ENCODE peak calls at places on chromosomes 5 and 9, in seven cellular contexts. G is WTC11, C is GM20000, O is HFF-Myc, S is GM13977, N is lung, X is cardiac muscle cell. F is an unnamed sample.

GRCh38 chr5:174623438-174624019 is 100.9 kb upstream of the MSX2 start:
- DNase-seq in G (no peak), C (no peak), O (no peak), S (no peak), N (no peak), X (no peak), F (no peak)

GRCh38 chr9:123645762-123646161 is 284.2 kb downstream of the DENND1A start:
- DNase-seq in G (no peak), C (no peak), O (no peak), S (no peak), N (no peak), X (no peak), F (no peak)

GRCh38 chr5:98096155-98096554 is 677.3 kb upstream of the RGMB start:
- DNase-seq in G (no peak), C (no peak), O (no peak), S (no peak), N (no peak), X (peak), F (no peak)

GRCh38 chr5:139277171-139277570 is 16.4 kb upstream of the MATR3 start:
- DNase-seq in G (no peak), C (no peak), O (no peak), S (no peak), N (no peak), X (no peak), F (no peak)

GRCh38 chr5:55498466-55498865 is 36.3 kb downstream of the PLPP1 start:
- DNase-seq in G (no peak), C (no peak), O (no peak), S (no peak), N (no peak), X (no peak), F (no peak)

GRCh38 chr9:132769895-132770774 is 99.9 kb downstream of the GTF3C4 start:
- DNase-seq in G (peak), C (peak), O (no peak), S (peak), N (peak), X (peak), F (peak)

GRCh38 chr5:142053434-142054253 is 40.8 kb upstream of the GNPDA1 start:
- DNase-seq in G (no peak), C (no peak), O (no peak), S (no peak), N (peak), X (peak), F (no peak)

GRCh38 chr5:143673676-143674468 is 138.1 kb upstream of the HMHB1 start:
- DNase-seq in G (no peak), C (no peak), O (no peak), S (no peak), N (no peak), X (no peak), F (no peak)

GRCh38 chr5:115787426-115787825 is 29.0 kb downstream of the CDO1 start:
- DNase-seq in G (no peak), C (no peak), O (no peak), S (no peak), N (no peak), X (no peak), F (no peak)

GRCh38 chr9:26791274-26791673 is 101.3 kb downstream of the CAAP1 start:
- DNase-seq in G (no peak), C (no peak), O (no peak), S (no peak), N (no peak), X (no peak), F (no peak)

GRCh38 chr9:26789959-26790358 is 102.6 kb downstream of the CAAP1 start:
- DNase-seq in G (no peak), C (no peak), O (no peak), S (no peak), N (no peak), X (peak), F (no peak)

GRCh38 chr9:26781906-26782305 is 110.7 kb downstream of the CAAP1 start:
- DNase-seq in G (no peak), C (no peak), O (no peak), S (no peak), N (no peak), X (peak), F (no peak)

GRCh38 chr9:26786571-26786970 is 106.0 kb downstream of the CAAP1 start:
- DNase-seq in G (no peak), C (no peak), O (no peak), S (no peak), N (no peak), X (no peak), F (no peak)
- TF ChIP-seq CTCF in G (no peak), C (no peak), O (no peak), S (no peak), N (no peak), X (no peak), F (no peak)

GRCh38 chr9:121118266-121118665 is 43.5 kb downstream of the CNTRL start:
- DNase-seq in G (no peak), C (no peak), O (no peak), S (no peak), N (no peak), X (no peak), F (no peak)

GRCh38 chr9:121120386-121120785 is 45.6 kb downstream of the CNTRL start:
- DNase-seq in G (no peak), C (no peak), O (no peak), S (no peak), N (no peak), X (no peak), F (no peak)

GRCh38 chr9:121122450-121123032 is 47.8 kb downstream of the CNTRL start:
- DNase-seq in G (no peak), C (no peak), O (no peak), S (no peak), N (no peak), X (no peak), F (no peak)

GRCh38 chr9:121123816-121124536 is 49.2 kb downstream of the CNTRL start:
- DNase-seq in G (no peak), C (no peak), O (no peak), S (no peak), N (no peak), X (no peak), F (no peak)

DNA sequence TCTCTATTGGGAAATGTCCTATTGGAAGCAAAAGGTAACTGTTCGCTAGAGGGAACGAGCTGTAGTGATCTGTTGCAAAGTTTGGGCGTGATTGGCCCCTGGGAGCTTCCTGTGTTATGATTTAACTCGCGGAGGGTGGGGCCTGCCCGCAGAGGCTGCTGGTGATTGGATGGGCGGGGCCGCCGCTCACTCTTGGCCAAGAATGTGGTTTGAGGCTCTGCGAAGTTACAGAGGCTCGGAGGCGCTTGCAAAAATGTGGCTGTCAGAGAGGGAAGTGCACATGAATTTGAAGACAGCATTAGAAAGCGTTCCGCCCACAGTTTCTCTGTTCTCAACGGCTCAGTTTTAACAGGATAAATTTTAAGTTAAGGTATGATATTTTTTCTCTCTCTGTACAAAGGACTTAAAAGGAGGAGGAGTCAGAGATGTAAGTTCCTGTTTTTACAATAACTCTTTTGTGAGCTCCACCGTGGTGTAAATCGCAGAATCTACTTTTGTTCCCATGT is 46.9 kb downstream of the CNTRL start:
- DNase-seq in G (peak), C (peak), O (peak), S (peak), N (peak), X (peak), F (peak)
- TF ChIP-seq CTCF in G (no peak), C (no peak), O (no peak), S (no peak), N (no peak), X (peak), F (peak)

GRCh38 chr5:177496111-177497010 is 1.0 kb downstream of the PDLIM7 start:
- DNase-seq in G (peak), C (peak), O (peak), S (peak), N (peak), X (peak), F (peak)

GRCh38 chr5:177492841-177493240 is 4.6 kb downstream of the PDLIM7 start:
- DNase-seq in G (no peak), C (no peak), O (no peak), S (peak), N (no peak), X (no peak), F (no peak)

GRCh38 chr5:177493795-177494355 is 3.5 kb downstream of the PDLIM7 start:
- DNase-seq in G (no peak), C (no peak), O (no peak), S (no peak), N (no peak), X (no peak), F (no peak)

GRCh38 chr5:177495243-177496060 is 2.0 kb downstream of the PDLIM7 start:
- DNase-seq in G (peak), C (peak), O (peak), S (peak), N (no peak), X (peak), F (no peak)

GRCh38 chr5:177494356-177495195 is 2.8 kb downstream of the PDLIM7 start:
- DNase-seq in G (peak), C (peak), O (peak), S (peak), N (peak), X (peak), F (no peak)
- TF ChIP-seq CTCF in G (no peak), C (peak), O (peak), S (no peak), N (no peak), X (peak), F (no peak)

GRCh38 chr9:129768486-129768885 is 15.6 kb upstream of the PTGES start:
- DNase-seq in G (no peak), C (no peak), O (no peak), S (no peak), N (no peak), X (no peak), F (no peak)

GRCh38 chr9:129769582-129770107 is 16.8 kb upstream of the PTGES start:
- DNase-seq in G (no peak), C (no peak), O (no peak), S (no peak), N (no peak), X (no peak), F (no peak)

GRCh38 chr9:129761901-129762359 is 9.1 kb upstream of the PTGES start:
- DNase-seq in G (no peak), C (no peak), O (peak), S (no peak), N (no peak), X (peak), F (no peak)

GRCh38 chr9:129763235-129763917 is 10.5 kb upstream of the PTGES start:
- DNase-seq in G (no peak), C (no peak), O (no peak), S (no peak), N (peak), X (peak), F (no peak)

DNA sequence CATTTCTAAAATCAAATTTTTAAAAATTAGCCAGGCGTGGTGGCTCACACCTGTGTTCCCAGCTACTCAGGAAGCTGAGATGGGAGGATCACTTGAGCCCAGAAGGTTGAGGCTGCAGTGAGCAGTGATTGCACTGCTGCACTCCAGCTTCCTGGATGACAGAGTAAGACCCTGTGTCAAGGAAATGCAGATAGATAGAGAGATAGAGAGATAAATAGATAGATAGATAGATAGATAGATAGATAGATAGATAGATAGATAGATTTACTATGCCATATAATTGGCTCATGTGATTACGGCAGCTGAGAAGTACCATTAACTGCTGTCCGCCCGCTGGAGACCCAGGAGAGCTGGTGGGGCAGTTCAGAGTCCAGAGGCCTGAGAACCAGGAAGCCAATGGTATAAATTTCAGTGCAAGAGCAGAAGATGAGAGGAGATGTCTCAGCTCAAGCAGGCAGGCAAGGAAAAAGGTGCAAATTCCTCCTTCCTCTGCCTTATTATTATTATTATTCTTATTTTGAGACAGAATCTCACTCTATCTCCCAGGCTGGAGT is 13.0 kb upstream of the PTGES start:
- DNase-seq in G (no peak), C (no peak), O (no peak), S (no peak), N (no peak), X (no peak), F (no peak)
- TF ChIP-seq CTCF in G (no peak), C (no peak), O (no peak), S (no peak), N (no peak), X (no peak), F (no peak)

GRCh38 chr5:122105909-122106308 is 23.4 kb upstream of the ZNF474 start:
- DNase-seq in G (no peak), C (no peak), O (no peak), S (no peak), N (no peak), X (no peak), F (no peak)

GRCh38 chr5:122102825-122103224 is 24.8 kb upstream of the LOX start:
- DNase-seq in G (no peak), C (no peak), O (no peak), S (no peak), N (no peak), X (peak), F (no peak)

GRCh38 chr5:122099060-122099790 is 21.2 kb upstream of the LOX start:
- DNase-seq in G (no peak), C (no peak), O (no peak), S (no peak), N (no peak), X (peak), F (no peak)

GRCh38 chr5:122097391-122097790 is 19.3 kb upstream of the LOX start:
- DNase-seq in G (no peak), C (no peak), O (no peak), S (no peak), N (no peak), X (no peak), F (no peak)

GRCh38 chr5:122101636-122102285 is 23.7 kb upstream of the LOX start:
- DNase-seq in G (no peak), C (no peak), O (no peak), S (no peak), N (no peak), X (peak), F (peak)
- TF ChIP-seq CTCF in G (no peak), C (no peak), O (peak), S (peak), N (peak), X (peak), F (peak)

DNA sequence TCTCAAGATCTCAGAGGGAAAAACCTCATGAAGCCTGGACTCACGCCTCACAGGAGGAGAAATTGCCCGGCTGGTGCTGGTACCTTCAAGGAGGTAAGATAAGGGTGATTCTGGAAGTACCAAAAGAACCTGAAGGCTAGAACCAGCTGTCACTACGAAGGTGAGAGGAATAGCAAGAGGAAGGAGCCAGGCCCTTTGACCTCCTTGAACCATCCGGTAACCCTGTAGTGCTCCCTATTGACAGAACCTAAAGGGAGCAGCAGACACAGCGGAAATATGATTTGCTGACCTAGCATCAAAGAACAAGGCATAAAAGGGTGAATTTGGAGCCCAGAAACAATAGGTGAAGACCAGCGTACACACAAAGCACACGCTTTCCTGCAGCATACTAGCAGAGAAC is 92.2 kb downstream of the DOCK8 start:
- DNase-seq in G (peak), C (peak), O (no peak), S (no peak), N (peak), X (peak), F (peak)
- TF ChIP-seq CTCF in G (no peak), C (peak), O (no peak), S (peak), N (no peak), X (no peak), F (peak)

GRCh38 chr9:1429328-1429727 is 379.2 kb downstream of the DMRT2 start:
- DNase-seq in G (peak), C (no peak), O (no peak), S (peak), N (no peak), X (peak), F (no peak)

DNA sequence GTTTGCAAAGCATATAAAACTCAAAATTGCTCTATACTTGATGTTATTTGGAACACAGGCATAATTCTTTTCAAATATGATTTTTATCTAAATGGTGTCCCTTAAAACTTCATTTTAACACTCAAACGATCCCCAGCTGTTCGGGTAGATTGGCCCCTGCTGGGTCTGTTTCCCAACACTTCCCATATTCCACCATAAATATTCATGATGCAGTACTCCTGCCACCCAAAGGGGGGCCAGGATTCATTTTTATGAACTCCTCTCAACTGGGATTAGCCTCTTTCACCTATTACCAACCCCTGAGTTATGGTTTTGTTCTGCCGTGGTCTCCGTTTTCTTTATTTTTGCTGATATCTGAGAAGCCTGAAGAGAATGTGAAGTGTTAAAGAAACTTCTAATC is 383.9 kb downstream of the DMRT2 start:
- DNase-seq in G (no peak), C (no peak), O (no peak), S (no peak), N (no peak), X (peak), F (no peak)
- TF ChIP-seq CTCF in G (peak), C (no peak), O (no peak), S (no peak), N (no peak), X (no peak), F (no peak)

GRCh38 chr9:112925058-112925641 is 34.5 kb upstream of the SLC46A2 start:
- DNase-seq in G (no peak), C (peak), O (peak), S (peak), N (no peak), X (peak), F (no peak)
- TF ChIP-seq CTCF in G (no peak), C (no peak), O (peak), S (peak), N (no peak), X (peak), F (peak)

F was measured in GM13976.